ENCODE peak calls at places on chromosome 20, in four cellular contexts. One of them, this sample, is unnamed.

GRCh38 chr20:12575352-12576095 is 433.2 kb upstream of the SPTLC3 start:
- DNase-seq in IMR-90: no peak
- DNase-seq in H9: no peak
- DNase-seq in H1: no peak
- DNase-seq in this sample: peak; percentile 39

GRCh38 chr20:25306991-25307903 is 59.4 kb downstream of the PYGB start:
- DNase-seq in IMR-90: no peak
- DNase-seq in H9: no peak
- DNase-seq in H1: no peak
- DNase-seq in this sample: peak; percentile 28

GRCh38 chr20:49325981-49326380 is 48.1 kb upstream of the ZNFX1 start:
- DNase-seq in IMR-90: peak; percentile 16
- DNase-seq in H9: no peak
- DNase-seq in H1: no peak
- DNase-seq in this sample: no peak

GRCh38 chr20:17809714-17810631 is 110.2 kb downstream of the BANF2 start:
- DNase-seq in IMR-90: peak; percentile 72
- DNase-seq in H9: no peak
- DNase-seq in H1: no peak
- DNase-seq in this sample: peak; percentile 12

GRCh38 chr20:37902504-37903313 is at the start of gene VSTM2L:
- DNase-seq in IMR-90: peak; percentile 47
- DNase-seq in H9: peak; percentile 36
- DNase-seq in H1: no peak
- DNase-seq in this sample: peak; percentile 56

GRCh38 chr20:46111028-46111835 is 6.9 kb upstream of the CD40 start:
- DNase-seq in IMR-90: no peak
- DNase-seq in H9: no peak
- DNase-seq in H1: no peak
- DNase-seq in this sample: no peak

GRCh38 chr20:9293145-9293544 is 221.2 kb upstream of the LAMP5 start:
- DNase-seq in IMR-90: no peak
- DNase-seq in H9: no peak
- DNase-seq in H1: no peak
- DNase-seq in this sample: no peak

GRCh38 chr20:4401601-4402000 is 320.1 kb upstream of the PRND start:
- DNase-seq in IMR-90: peak; percentile 68
- DNase-seq in H9: no peak
- DNase-seq in H1: no peak
- DNase-seq in this sample: peak; percentile 2

GRCh38 chr20:25067102-25067987 is 9.4 kb upstream of the ACSS1 start:
- DNase-seq in IMR-90: no peak
- DNase-seq in H9: no peak
- DNase-seq in H1: no peak
- DNase-seq in this sample: no peak

GRCh38 chr20:32382102-32382950 is 24.2 kb downstream of the ASXL1 start:
- DNase-seq in IMR-90: no peak
- DNase-seq in H9: no peak
- DNase-seq in H1: no peak
- DNase-seq in this sample: no peak

GRCh38 chr20:7903429-7903828 is 36.8 kb downstream of the HAO1 start:
- DNase-seq in IMR-90: no peak
- DNase-seq in H9: no peak
- DNase-seq in H1: no peak
- DNase-seq in this sample: no peak

GRCh38 chr20:10478205-10478604 is 43.1 kb downstream of the SLX4IP start:
- DNase-seq in IMR-90: no peak
- DNase-seq in H9: no peak
- DNase-seq in H1: no peak
- DNase-seq in this sample: no peak

GRCh38 chr20:40704828-40705227 is 15.8 kb upstream of the MAFB start:
- DNase-seq in IMR-90: no peak
- DNase-seq in H9: no peak
- DNase-seq in H1: no peak
- DNase-seq in this sample: no peak
- H4K8ac ChIP-seq in IMR-90: no peak overlapping the region
- H4K8ac ChIP-seq in H9: no peak overlapping the region
- H4K8ac ChIP-seq in H1: no peak overlapping the region
- H4K8ac ChIP-seq in this sample: no peak overlapping the region

GRCh38 chr20:50876063-50876685 is 55.1 kb downstream of the ADNP start:
- DNase-seq in IMR-90: no peak
- DNase-seq in H9: no peak
- DNase-seq in H1: no peak
- DNase-seq in this sample: no peak

GRCh38 chr20:50872562-50873288 is 58.5 kb downstream of the ADNP start:
- DNase-seq in IMR-90: no peak
- DNase-seq in H9: no peak
- DNase-seq in H1: no peak
- DNase-seq in this sample: no peak

GRCh38 chr20:50873518-50873959 is 57.7 kb downstream of the ADNP start:
- DNase-seq in IMR-90: no peak
- DNase-seq in H9: no peak
- DNase-seq in H1: no peak
- DNase-seq in this sample: no peak

GRCh38 chr20:50874758-50875665 is 56.2 kb downstream of the ADNP start:
- DNase-seq in IMR-90: no peak
- DNase-seq in H9: no peak
- DNase-seq in H1: no peak
- DNase-seq in this sample: no peak

GRCh38 chr20:50874111-50874757 is 57.0 kb downstream of the ADNP start:
- DNase-seq in IMR-90: no peak
- DNase-seq in H9: no peak
- DNase-seq in H1: no peak
- DNase-seq in this sample: no peak
- H2BK15ac ChIP-seq in IMR-90: no peak overlapping the region
- H2BK15ac ChIP-seq in H9: no peak overlapping the region
- H2BK15ac ChIP-seq in H1: peak overlapping the region; percentile 24
- H2BK15ac ChIP-seq in this sample: no peak overlapping the region

GRCh38 chr20:2741881-2742280 is 49.3 kb downstream of the EBF4 start:
- DNase-seq in IMR-90: no peak
- DNase-seq in H9: no peak
- DNase-seq in H1: no peak
- DNase-seq in this sample: no peak
- H3K56ac ChIP-seq in IMR-90: no peak overlapping the region
- H3K56ac ChIP-seq in H9: no peak overlapping the region
- H3K56ac ChIP-seq in H1: no peak overlapping the region
- H3K56ac ChIP-seq in this sample: no peak overlapping the region

DNA sequence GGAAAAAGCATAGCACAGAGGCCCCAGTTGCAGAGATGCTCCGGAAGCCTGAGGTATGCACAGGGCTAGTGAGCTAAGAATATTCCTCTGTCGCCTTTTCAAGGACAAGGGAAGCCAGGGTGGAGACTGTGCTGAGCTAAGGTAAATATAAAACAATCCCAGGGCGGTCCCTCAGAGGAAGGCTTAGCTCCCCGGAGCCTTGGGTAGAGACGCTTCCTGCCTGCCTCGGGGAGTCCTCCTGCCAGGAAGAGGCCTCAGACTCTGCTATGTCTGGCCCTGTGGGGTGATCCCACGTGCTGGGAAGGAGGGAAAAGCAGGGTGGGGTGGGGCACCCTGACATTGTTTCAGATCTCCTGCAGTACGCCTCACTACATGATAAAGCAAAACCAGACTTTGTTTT is 134.9 kb upstream of the FOXA2 start:
- DNase-seq in IMR-90: no peak
- DNase-seq in H9: no peak
- DNase-seq in H1: no peak
- DNase-seq in this sample: peak; percentile 14
- H4K8ac ChIP-seq in IMR-90: no peak overlapping the region
- H4K8ac ChIP-seq in H9: no peak overlapping the region
- H4K8ac ChIP-seq in H1: no peak overlapping the region
- H4K8ac ChIP-seq in this sample: no peak overlapping the region

DNA sequence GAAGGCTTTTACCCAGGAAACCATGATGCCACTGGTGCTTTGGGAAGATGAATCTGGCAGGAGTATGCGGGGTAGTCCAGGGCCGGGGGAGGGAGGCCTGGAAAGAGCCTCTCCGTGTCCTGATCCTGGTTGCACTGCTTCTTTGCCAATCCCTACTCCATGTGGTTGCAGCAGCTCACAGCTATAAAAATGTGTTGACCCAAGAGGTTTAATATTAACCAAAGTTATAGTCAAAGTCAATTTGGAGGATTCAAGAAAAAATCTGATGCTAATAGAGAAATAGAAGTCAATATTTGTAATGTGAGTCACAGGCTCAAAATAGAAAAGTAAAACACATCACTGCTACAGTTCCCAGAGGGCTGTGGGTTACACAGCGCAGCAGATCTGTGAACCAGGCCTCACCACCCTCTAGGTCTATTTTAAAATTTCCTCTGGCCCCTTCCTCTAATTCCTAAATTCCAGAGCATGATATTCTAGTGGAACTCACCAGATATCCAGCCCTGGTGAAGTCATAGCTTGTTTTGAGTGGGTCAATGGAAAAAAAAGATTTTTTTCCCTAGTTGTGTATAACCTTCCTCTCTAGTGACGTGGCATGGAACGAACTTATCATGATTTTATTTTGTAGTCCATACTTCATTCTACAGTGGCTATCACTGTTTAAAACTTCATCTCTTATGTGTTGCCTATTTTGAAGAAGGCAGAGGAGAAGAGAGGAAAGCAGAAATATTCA is 63.2 kb upstream of the BMP2 start:
- DNase-seq in IMR-90: peak; percentile 75
- DNase-seq in H9: no peak
- DNase-seq in H1: no peak
- DNase-seq in this sample: no peak
- H2BK15ac ChIP-seq in IMR-90: peak overlapping the region; percentile 80
- H2BK15ac ChIP-seq in H9: no peak overlapping the region
- H2BK15ac ChIP-seq in H1: no peak overlapping the region
- H2BK15ac ChIP-seq in this sample: peak overlapping the region; percentile 86

DNA sequence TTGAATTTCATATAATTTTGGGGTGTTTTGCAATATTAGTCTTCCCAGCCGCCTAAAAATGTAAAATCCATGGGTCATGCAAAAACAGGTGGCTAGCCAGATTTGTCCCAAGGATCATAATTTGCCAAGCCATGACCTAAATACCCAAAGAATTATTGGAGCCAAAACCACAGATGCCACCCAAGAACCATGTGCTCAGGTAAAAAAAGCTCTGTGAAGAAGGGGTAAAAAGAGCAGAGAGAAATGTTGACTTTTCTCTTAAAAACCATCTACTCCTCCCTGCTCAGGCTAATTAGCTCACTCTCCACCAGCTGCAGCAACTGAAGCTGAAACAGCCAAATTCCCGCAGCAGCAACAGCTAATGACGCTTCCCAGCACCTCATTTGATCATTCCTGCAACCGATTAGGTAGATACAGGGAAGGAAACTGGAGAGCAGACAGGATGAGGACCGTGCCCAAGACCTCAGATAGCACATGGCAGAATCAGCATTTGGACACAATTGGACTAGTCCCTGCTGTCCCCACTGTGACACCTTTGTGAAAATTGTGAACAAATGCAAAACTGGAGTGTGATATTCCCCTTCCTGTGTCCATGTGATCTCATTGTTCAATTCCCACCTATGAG is 107.9 kb upstream of the NXT1 start:
- DNase-seq in IMR-90: no peak
- DNase-seq in H9: no peak
- DNase-seq in H1: peak; percentile 23
- DNase-seq in this sample: no peak
- H3K56ac ChIP-seq in IMR-90: no peak overlapping the region
- H3K56ac ChIP-seq in H9: no peak overlapping the region
- H3K56ac ChIP-seq in H1: no peak overlapping the region
- H3K56ac ChIP-seq in this sample: no peak overlapping the region

This sample was measured in mesendoderm.